ENCODE peak calls at places on chromosome 19, in seven cellular contexts. C is NCI-H510A; Y is stimulated activated CD4-positive, alpha-beta T cell treated with anti-CD3 and anti-CD28 coated beads, Interleukin-12 subunit alpha, Interleukin-12 subunit beta, amount 100 ng/mL, for 4 hours; T is EH; Z is AG04450; I is HCEC 1CT; V is body of pancreas. D is an unnamed sample.

GRCh38 chr19:38703509-38703908 is 40.8 kb downstream of the CAPN12 start:
- DNase-seq in C (no peak), V (no peak), Z (no peak), T (no peak), Y (no peak), I (no peak), D (no peak)

GRCh38 chr19:42132030-42132628 is at the start of gene POU2F2:
- DNase-seq in V (no peak), Z (no peak), I (no peak), T (peak), C (no peak), Y (peak), D (no peak)

GRCh38 chr19:3096902-3097326 is 2.8 kb downstream of the GNA11 start:
- DNase-seq in T (no peak), Y (no peak), I (no peak), C (no peak), Z (no peak), V (no peak), D (no peak)

GRCh38 chr19:5826531-5827341 is 12.8 kb downstream of the FUT6 start:
- DNase-seq in T (peak), Y (no peak), V (peak), C (peak), I (no peak), Z (no peak), D (no peak)

GRCh38 chr19:56671613-56671994 is at the start of gene ZNF835:
- DNase-seq in T (no peak), Z (no peak), Y (peak), V (peak), I (no peak), C (no peak), D (no peak)

GRCh38 chr19:49892716-49893115 is 4.0 kb downstream of the IL4I1 start:
- DNase-seq in V (no peak), I (no peak), T (no peak), Y (no peak), C (no peak), Z (no peak), D (no peak)

GRCh38 chr19:39110263-39110967 is 15.2 kb upstream of the PAK4 start:
- DNase-seq in T (peak), I (no peak), Y (peak), Z (no peak), C (peak), V (peak), D (peak)

GRCh38 chr19:41123716-41124244 is 9.5 kb downstream of the CYP2F1 start:
- DNase-seq in Z (no peak), T (no peak), I (no peak), Y (no peak), V (no peak), C (no peak), D (no peak)

GRCh38 chr19:19463348-19464117 is 51.8 kb downstream of the TSSK6 start:
- DNase-seq in Y (no peak), V (peak), Z (no peak), I (peak), C (no peak), T (peak), D (no peak)

GRCh38 chr19:10112895-10113591 is 1.6 kb downstream of the P2RY11 start:
- DNase-seq in V (peak), Z (no peak), I (no peak), T (peak), Y (peak), C (no peak), D (no peak)

GRCh38 chr19:45442927-45443461 is 19.3 kb upstream of the ERCC1 start:
- DNase-seq in C (no peak), Z (no peak), Y (no peak), T (peak), V (no peak), I (no peak), D (no peak)

GRCh38 chr19:35978271-35978670 is 16.7 kb upstream of the SDHAF1 start:
- DNase-seq in C (no peak), Y (no peak), V (no peak), I (no peak), T (no peak), Z (no peak), D (no peak)

GRCh38 chr19:18294467-18294864 is 13.0 kb upstream of the JUND start:
- DNase-seq in Z (no peak), I (no peak), Y (peak), C (peak), V (peak), T (no peak), D (no peak)

GRCh38 chr19:33387351-33388230 is 14.1 kb downstream of the CEBPG start:
- DNase-seq in T (no peak), V (no peak), Y (no peak), C (no peak), I (no peak), Z (no peak), D (no peak)

GRCh38 chr19:35144600-35145436 is 1.8 kb downstream of the FXYD7 start:
- DNase-seq in C (no peak), Y (no peak), Z (no peak), T (no peak), V (peak), I (no peak), D (no peak)

GRCh38 chr19:34165295-34165738 is 7.0 kb upstream of the LSM14A start:
- DNase-seq in Y (no peak), V (no peak), C (no peak), T (no peak), I (no peak), Z (no peak), D (no peak)

GRCh38 chr19:33290082-33290815 is 12.1 kb downstream of the CEBPA start:
- DNase-seq in T (no peak), Z (no peak), C (no peak), V (no peak), I (no peak), Y (no peak), D (no peak)

GRCh38 chr19:33622505-33622808 is 704 bp downstream of the CHST8 start:
- DNase-seq in T (peak), Z (no peak), C (no peak), Y (no peak), I (no peak), V (peak), D (no peak)

GRCh38 chr19:56866563-56866962 is 26.0 kb upstream of the PEG3 start:
- DNase-seq in C (no peak), T (no peak), V (no peak), I (no peak), Y (no peak), Z (no peak), D (no peak)

GRCh38 chr19:42246143-42246868 is 3.9 kb upstream of the GSK3A start:
- DNase-seq in C (no peak), Z (peak), V (peak), I (peak), Y (no peak), T (peak), D (peak)

GRCh38 chr19:49475995-49476880 is 2.2 kb downstream of the FLT3LG start:
- DNase-seq in T (no peak), V (no peak), Y (peak), I (no peak), C (peak), Z (no peak), D (no peak)

GRCh38 chr19:34507414-34508067 is 26.0 kb downstream of the WTIP start:
- DNase-seq in V (no peak), C (no peak), I (no peak), Y (no peak), Z (no peak), T (no peak), D (no peak)

GRCh38 chr19:18418725-18419194 is 438 bp upstream of the SSBP4 start:
- DNase-seq in T (no peak), Y (no peak), Z (no peak), V (peak), C (no peak), I (no peak), D (no peak)

GRCh38 chr19:10009269-10009665 is 1.0 kb downstream of the COL5A3 start:
- DNase-seq in I (peak), Y (peak), C (no peak), Z (peak), T (peak), V (peak), D (no peak)

GRCh38 chr19:10010939-10011338 is 635 bp upstream of the COL5A3 start:
- DNase-seq in C (no peak), I (no peak), Y (no peak), Z (no peak), T (no peak), V (no peak), D (no peak)

GRCh38 chr19:31214086-31214485 is 135.2 kb downstream of the TSHZ3 start:
- DNase-seq in I (peak), V (peak), Y (peak), T (peak), Z (peak), C (no peak), D (peak)

GRCh38 chr19:35787227-35787799 is 11.9 kb downstream of the ARHGAP33 start:
- DNase-seq in C (no peak), V (no peak), I (no peak), Y (no peak), T (no peak), Z (no peak), D (no peak)

GRCh38 chr19:35618857-35619256 is 6.3 kb downstream of the HAUS5 start:
- DNase-seq in Y (no peak), T (no peak), V (no peak), Z (no peak), C (no peak), I (no peak), D (no peak)

GRCh38 chr19:38015771-38016170 is 108.8 kb downstream of the SIPA1L3 start:
- DNase-seq in I (no peak), V (no peak), Y (no peak), C (no peak), Z (no peak), T (no peak), D (no peak)

GRCh38 chr19:48624067-48624594 is 4.8 kb downstream of the SPHK2 start:
- DNase-seq in C (peak), Y (peak), Z (peak), V (peak), I (peak), T (peak), D (peak)

GRCh38 chr19:30070198-30070969 is 128.3 kb downstream of the URI1 start:
- DNase-seq in Y (no peak), C (no peak), I (no peak), V (no peak), Z (no peak), T (no peak), D (no peak)

GRCh38 chr19:1851581-1852293 is 3.5 kb upstream of the REXO1 start:
- DNase-seq in Y (peak), Z (no peak), T (no peak), V (no peak), C (no peak), I (no peak), D (no peak)

GRCh38 chr19:12611361-12611699 is 610 bp downstream of the ZNF791 start:
- DNase-seq in Z (peak), T (peak), V (peak), Y (no peak), C (peak), I (peak), D (peak)

GRCh38 chr19:29667390-29667783 is 2.1 kb downstream of the PLEKHF1 start:
- DNase-seq in V (no peak), Z (no peak), T (no peak), Y (no peak), I (no peak), C (no peak), D (no peak)

GRCh38 chr19:47511681-47512080 is 3.2 kb downstream of the NAPA start:
- DNase-seq in C (no peak), Z (peak), I (peak), V (peak), Y (no peak), T (no peak), D (no peak)

GRCh38 chr19:51735759-51736449 is 12.1 kb upstream of the HAS1 start:
- DNase-seq in Z (no peak), T (peak), I (no peak), V (peak), Y (no peak), C (no peak), D (no peak)

GRCh38 chr19:45472557-45473365 is 5.0 kb downstream of the FOSB start:
- DNase-seq in Y (no peak), T (no peak), V (peak), C (no peak), Z (no peak), I (no peak), D (no peak)

D was measured in amniotic stem cell.